ENCODE peak calls at places on chromosomes 5 and 9, in five cellular contexts. H is midbrain; S is CD8-positive, alpha-beta memory T cell; P is choroid plexus epithelial cell; C is activated CD8-positive, alpha-beta memory T cell treated with anti-CD3 and anti-CD28 coated beads for 24 hours. Z is an unnamed sample.

GRCh38 chr5:124461857-124462423 is 284.5 kb downstream of the ZNF608 start:
- DNase-seq in C (no peak), S (no peak), P (no peak), H (peak), Z (no peak)

GRCh38 chr5:18465833-18466681 is 831.8 kb downstream of the TAF11L14 start:
- DNase-seq in H (peak), C (peak), P (peak), S (no peak), Z (no peak)

GRCh38 chr9:13140843-13141592 is 138.5 kb downstream of the MPDZ start:
- DNase-seq in C (no peak), H (peak), S (no peak), P (peak), Z (no peak)

GRCh38 chr5:150434502-150434901 is 15.0 kb downstream of the RPS14 start:
- DNase-seq in S (no peak), C (no peak), H (no peak), P (peak), Z (no peak)

GRCh38 chr5:10399839-10400238 is 41.8 kb upstream of the ROPN1L start:
- DNase-seq in C (no peak), H (no peak), S (no peak), P (no peak), Z (no peak)

GRCh38 chr9:122016789-122017188 is 76.3 kb downstream of the TTLL11 start:
- DNase-seq in S (no peak), C (no peak), H (peak), P (peak), Z (no peak)

GRCh38 chr9:70085241-70085640 is 41.6 kb downstream of the MAMDC2 start:
- DNase-seq in S (no peak), C (no peak), P (peak), H (no peak), Z (no peak)

GRCh38 chr5:150618588-150619281 is 21.7 kb upstream of the SYNPO start:
- DNase-seq in P (no peak), H (no peak), S (no peak), C (no peak), Z (no peak)

GRCh38 chr9:37593877-37594448 is 1.6 kb upstream of the TOMM5 start:
- DNase-seq in H (no peak), C (no peak), P (no peak), S (no peak), Z (no peak)

GRCh38 chr5:135864503-135865443 is 30.3 kb downstream of the SLC25A48 start:
- DNase-seq in H (no peak), C (no peak), S (no peak), P (no peak), Z (no peak)

GRCh38 chr9:73239868-73240267 is 88.2 kb downstream of the ANXA1 start:
- DNase-seq in S (no peak), H (no peak), P (peak), C (no peak), Z (no peak)

GRCh38 chr5:168443950-168444700 is 42.1 kb upstream of the RARS1 start:
- DNase-seq in P (peak), S (no peak), C (no peak), H (no peak), Z (no peak)

GRCh38 chr5:81202652-81203051 is 30.5 kb upstream of the CKMT2 start:
- DNase-seq in H (no peak), S (no peak), C (no peak), P (peak), Z (no peak)

GRCh38 chr5:79333852-79334557 is 98.1 kb downstream of the JMY start:
- DNase-seq in P (no peak), H (no peak), S (no peak), C (no peak), Z (no peak)

GRCh38 chr9:26205316-26205715 is 527.1 kb upstream of the TUSC1 start:
- DNase-seq in C (no peak), P (no peak), S (no peak), H (no peak), Z (no peak)

GRCh38 chr5:116388564-116389258 is 185.9 kb downstream of the SEMA6A start:
- DNase-seq in S (no peak), C (no peak), H (no peak), P (no peak), Z (no peak)

GRCh38 chr9:114366334-114367128 is 21.3 kb downstream of the AKNA start:
- DNase-seq in H (no peak), P (peak), C (no peak), S (no peak), Z (peak)

GRCh38 chr5:14676320-14676719 is 11.8 kb downstream of the OTULIN start:
- DNase-seq in S (no peak), C (no peak), P (peak), H (no peak), Z (no peak)

GRCh38 chr9:134590240-134591081 is 51.1 kb upstream of the COL5A1 start:
- DNase-seq in H (no peak), P (peak), C (peak), S (no peak), Z (no peak)

GRCh38 chr9:118595719-118596305 is 773.4 kb downstream of the BRINP1 start:
- DNase-seq in C (no peak), S (no peak), P (peak), H (peak), Z (no peak)

GRCh38 chr5:115209279-115209678 is 39.6 kb upstream of the TRIM36 start:
- DNase-seq in S (peak), P (peak), C (peak), H (peak), Z (no peak)

GRCh38 chr5:169416583-169417196 is 115.8 kb upstream of the SLIT3 start:
- DNase-seq in H (no peak), P (peak), S (no peak), C (no peak), Z (no peak)

Z was measured in effector memory CD4-positive, alpha-beta T cell.